ENCODE peak calls at places on chromosome 2, in six cellular contexts. F is MCF 10A, P is mesendoderm, Q is amniotic epithelial cell, M is GM23248, X is neuronal stem cell. E is an unnamed sample.

GRCh38 chr2:230944123-230944653 is 19.1 kb upstream of the GPR55 start:
- DNase-seq in F (no peak), P (no peak), Q (no peak), M (no peak), X (no peak), E (no peak)

GRCh38 chr2:115057473-115057872 is 615.0 kb downstream of the DPP10 start:
- DNase-seq in F (no peak), P (no peak), Q (no peak), M (no peak), X (no peak), E (no peak)

GRCh38 chr2:163570391-163570790 is 165.4 kb downstream of the FIGN start:
- DNase-seq in F (no peak), P (no peak), Q (no peak), M (no peak), X (no peak), E (no peak)

GRCh38 chr2:20588918-20589871 is 61.7 kb downstream of the HS1BP3 start:
- DNase-seq in F (no peak), P (no peak), Q (no peak), M (peak), X (no peak), E (no peak)

GRCh38 chr2:233303252-233303651 is 4.4 kb upstream of the SAG start:
- DNase-seq in F (no peak), P (peak), Q (no peak), M (no peak), X (no peak), E (no peak)

GRCh38 chr2:153232474-153232873 is 246.1 kb downstream of the RPRM start:
- DNase-seq in F (no peak), P (peak), Q (no peak), M (no peak), X (no peak), E (no peak)

GRCh38 chr2:40844353-40845277 is 392.7 kb upstream of the SLC8A1 start:
- DNase-seq in F (peak), P (peak), Q (peak), M (no peak), X (no peak), E (no peak)

GRCh38 chr2:71989671-71990070 is 158.0 kb downstream of the CYP26B1 start:
- DNase-seq in F (no peak), P (no peak), Q (no peak), M (no peak), X (no peak), E (no peak)

GRCh38 chr2:191629001-191629453 is 48.9 kb upstream of the NABP1 start:
- DNase-seq in F (no peak), P (no peak), Q (no peak), M (no peak), X (no peak), E (no peak)

GRCh38 chr2:224909885-224910517 is 132.3 kb downstream of the DOCK10 start:
- DNase-seq in F (peak), P (peak), Q (peak), M (peak), X (no peak), E (no peak)

GRCh38 chr2:53583583-53583982 is 184.0 kb upstream of the CHAC2 start:
- DNase-seq in F (no peak), P (peak), Q (no peak), M (no peak), X (no peak), E (no peak)

E was measured in H1.